ENCODE peak calls at places on chromosomes 2 and 18, in four cellular contexts. C is H1, L is neuronal stem cell, M is mesenchymal stem cell. B is an unnamed sample.
A peak's percentile ranks its signal among the peaks of the same experiment; 100 is the strongest.

GRCh38 chr18:77320960-77321559 is 71.4 kb downstream of the GALR1 start:
- DNase-seq in C (no peak), L (no peak), M (no peak), B (no peak)

GRCh38 chr2:217920879-217921603 is 81.8 kb downstream of the TNS1 start:
- DNase-seq in C (no peak), L (no peak), M (no peak), B (no peak)

GRCh38 chr18:2050016-2050415 is 521.3 kb downstream of the METTL4 start:
- DNase-seq in C (no peak), L (no peak), M (no peak), B (no peak)

GRCh38 chr18:67865400-67865799 is 348.9 kb upstream of the DSEL start:
- DNase-seq in C (no peak), L (no peak), M (no peak), B (no peak)

GRCh38 chr18:21053127-21053526 is 58.5 kb downstream of the ROCK1 start:
- DNase-seq in C (no peak), L (no peak), M (peak; percentile 88), B (no peak)

GRCh38 chr2:73112026-73112912 is 479 bp downstream of the RAB11FIP5 start:
- DNase-seq in C (peak; percentile 75), L (peak; percentile 44), M (peak; percentile 62), B (peak; percentile 57)

GRCh38 chr18:58846325-58846724 is 18.4 kb upstream of the ZNF532 start:
- DNase-seq in C (no peak), L (no peak), M (no peak), B (no peak)

GRCh38 chr2:172613035-172613434 is 57.1 kb downstream of the PDK1 start:
- DNase-seq in C (no peak), L (no peak), M (peak; percentile 28), B (peak; percentile 52)

GRCh38 chr2:202541137-202541536 is 93.6 kb upstream of the FAM117B start:
- DNase-seq in C (no peak), L (no peak), M (no peak), B (no peak)

GRCh38 chr2:15745329-15745728 is 153.7 kb downstream of the DDX1 start:
- DNase-seq in C (no peak), L (no peak), M (peak; percentile 12), B (no peak)
- H2BK12ac ChIP-seq in C (no peak overlapping the region), L (no peak overlapping the region), M (no peak overlapping the region), B (no peak overlapping the region)

GRCh38 chr2:36490749-36491148 is 107.2 kb downstream of the FEZ2 start:
- DNase-seq in C (no peak), L (no peak), M (no peak), B (no peak)
- H2BK15ac ChIP-seq in C (no peak overlapping the region), L (no peak overlapping the region), M (no peak overlapping the region), B (peak overlapping the region; percentile 60)

DNA sequence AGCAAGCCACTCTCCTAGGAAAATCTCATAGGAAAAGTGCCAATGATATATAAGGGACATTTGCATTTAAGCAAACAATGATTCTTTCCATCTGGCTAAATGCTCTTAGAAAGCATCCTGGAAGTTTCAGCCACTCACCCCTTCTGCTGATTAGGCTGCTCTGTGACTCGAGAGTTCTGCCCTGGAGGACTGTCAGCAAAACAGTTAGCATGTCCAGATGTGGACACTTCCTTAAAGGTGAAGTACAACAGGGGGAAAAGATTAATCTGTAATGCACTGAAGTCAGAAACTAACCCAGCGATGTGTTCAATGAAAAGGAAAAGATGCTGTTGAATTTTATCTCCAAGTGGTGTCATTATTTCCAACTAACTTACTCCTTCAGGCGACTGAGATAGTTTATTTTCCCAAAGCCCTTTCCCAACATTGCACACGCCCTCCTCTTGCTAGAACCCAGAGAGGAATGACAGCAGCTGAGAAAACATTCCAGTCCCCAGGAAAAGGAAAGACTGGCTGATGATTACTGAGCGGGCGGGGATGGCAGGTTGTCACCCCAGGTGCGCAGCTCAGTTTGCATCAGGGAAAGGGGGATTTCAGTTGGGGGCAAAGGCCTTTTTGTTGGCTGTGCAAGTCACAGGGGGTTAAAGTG is 214.0 kb downstream of the SS18 start:
- DNase-seq in C (no peak), L (no peak), M (peak; percentile 24), B (no peak)
- H3K4me2 ChIP-seq in C (no peak overlapping the region), L (no peak overlapping the region), M (peak overlapping the region; percentile 41), B (no peak overlapping the region)

GRCh38 chr2:233404227-233404626 is 49.9 kb downstream of the DGKD start:
- DNase-seq in C (no peak), L (no peak), M (peak; percentile 51), B (no peak)
- H2BK12ac ChIP-seq in C (no peak overlapping the region), L (no peak overlapping the region), M (no peak overlapping the region), B (no peak overlapping the region)

GRCh38 chr2:38690499-38691420 is 24.8 kb downstream of the GALM start:
- DNase-seq in C (no peak), L (no peak), M (peak; percentile 96), B (no peak)
- H2BK15ac ChIP-seq in C (no peak overlapping the region), L (no peak overlapping the region), M (peak overlapping the region; percentile 26), B (no peak overlapping the region)

GRCh38 chr2:181312515-181312927 is 144.7 kb upstream of the ITGA4 start:
- DNase-seq in C (no peak), L (no peak), M (no peak), B (no peak)
- H3K4me2 ChIP-seq in C (no peak overlapping the region), L (no peak overlapping the region), M (no peak overlapping the region), B (no peak overlapping the region)

GRCh38 chr18:3593904-3594759 is 144.2 kb downstream of the TGIF1 start:
- DNase-seq in C (peak; percentile 95), L (peak; percentile 92), M (peak; percentile 99), B (peak; percentile 89)

GRCh38 chr18:3594760-3595241 is 144.8 kb downstream of the TGIF1 start:
- DNase-seq in C (no peak), L (no peak), M (peak; percentile 70), B (no peak)

GRCh38 chr18:3590096-3590655 is 140.2 kb downstream of the TGIF1 start:
- DNase-seq in C (no peak), L (no peak), M (no peak), B (no peak)

GRCh38 chr18:3593381-3593903 is 143.5 kb downstream of the TGIF1 start:
- DNase-seq in C (no peak), L (peak; percentile 69), M (peak; percentile 98), B (no peak)

DNA sequence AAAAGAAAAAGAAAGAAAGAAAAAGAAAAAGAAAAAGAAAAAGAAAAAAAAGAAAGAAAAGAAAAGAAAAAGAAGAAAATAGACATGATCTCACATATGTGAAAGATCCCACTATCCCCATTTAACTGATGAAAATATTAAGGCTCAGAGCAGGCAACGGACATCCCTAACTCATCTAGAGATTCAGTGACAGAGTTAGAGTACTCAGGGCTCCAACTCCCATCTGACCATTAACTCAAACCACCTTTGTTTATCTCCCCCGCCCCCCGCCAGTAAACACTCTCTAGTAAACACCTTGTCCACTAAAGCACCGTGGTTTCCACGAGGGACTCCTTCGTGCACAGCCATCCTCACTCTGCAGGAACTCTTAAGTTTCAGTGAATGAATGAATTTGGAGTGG is 142.9 kb downstream of the TGIF1 start:
- DNase-seq in C (no peak), L (no peak), M (no peak), B (no peak)
- H2BK12ac ChIP-seq in C (no peak overlapping the region), L (no peak overlapping the region), M (peak overlapping the region; percentile 88), B (no peak overlapping the region)

B was measured in H9.